ENCODE peak calls at places on chromosome 15, in six cellular contexts. X, I, D, E, G and K are unnamed samples.

GRCh38 chr15:64247906-64248541 is 85.2 kb upstream of the PPIB start:
- DNase-seq in X (no peak), I (peak), D (no peak), E (no peak), G (peak), K (peak)

GRCh38 chr15:44261007-44261706 is 27.4 kb upstream of the GOLM2 start:
- DNase-seq in X (no peak), I (no peak), D (no peak), E (no peak), G (no peak), K (no peak)

GRCh38 chr15:31486506-31486905 is 159.9 kb downstream of the KLF13 start:
- DNase-seq in X (no peak), I (no peak), D (no peak), E (no peak), G (no peak), K (no peak)

GRCh38 chr15:71051539-71051938 is 63.7 kb upstream of the THSD4 start:
- DNase-seq in X (no peak), I (no peak), D (no peak), E (no peak), G (peak), K (no peak)

GRCh38 chr15:73165435-73165834 is 113.2 kb downstream of the NEO1 start:
- DNase-seq in X (no peak), I (no peak), D (no peak), E (no peak), G (no peak), K (no peak)

GRCh38 chr15:57607570-57608000 is 15.9 kb downstream of the MYZAP start:
- DNase-seq in X (no peak), I (peak), D (no peak), E (no peak), G (peak), K (no peak)

GRCh38 chr15:83720466-83720865 is 66.5 kb downstream of the ADAMTSL3 start:
- DNase-seq in X (no peak), I (no peak), D (no peak), E (no peak), G (no peak), K (no peak)

GRCh38 chr15:37981781-37982180 is 47.3 kb downstream of the TMCO5A start:
- DNase-seq in X (peak), I (no peak), D (no peak), E (peak), G (peak), K (peak)

GRCh38 chr15:45205192-45205591 is 17.4 kb upstream of the SHF start:
- DNase-seq in X (peak), I (peak), D (peak), E (peak), G (peak), K (peak)

GRCh38 chr15:90266485-90266884 is 1.0 kb downstream of the NGRN start:
- DNase-seq in X (no peak), I (peak), D (peak), E (peak), G (peak), K (no peak)

GRCh38 chr15:92468987-92469386 is 75.3 kb downstream of the ST8SIA2 start:
- DNase-seq in X (peak), I (no peak), D (no peak), E (no peak), G (no peak), K (no peak)

GRCh38 chr15:59997070-59997701 is 6.9 kb upstream of the FOXB1 start:
- DNase-seq in X (peak), I (no peak), D (peak), E (peak), G (no peak), K (peak)

GRCh38 chr15:66097151-66098018 is 156.2 kb downstream of the MEGF11 start:
- DNase-seq in X (peak), I (no peak), D (no peak), E (no peak), G (no peak), K (no peak)

GRCh38 chr15:101140697-101141065 is 111.2 kb downstream of the CHSY1 start:
- DNase-seq in X (no peak), I (no peak), D (no peak), E (no peak), G (no peak), K (no peak)